ENCODE peak calls at places on chromosomes 3 and 15, in five cellular contexts. One of them, this sample, is unnamed.

GRCh38 chr3:126926684-126927404 is 56.1 kb upstream of the PLXNA1 start:
- DNase-seq in H9: no peak
- DNase-seq in naive thymus-derived CD8-positive, alpha-beta T cell: no peak
- DNase-seq in HS-27A: no peak
- DNase-seq in activated naive CD8-positive, alpha-beta T cell treated with anti-CD3 and anti-CD28 coated beads, Interleukin-2, amount 50 U/mL, for 24 hours: no peak
- DNase-seq in this sample: no peak

GRCh38 chr3:61564405-61565059 is 3.2 kb downstream of the PTPRG start:
- DNase-seq in H9: peak
- DNase-seq in naive thymus-derived CD8-positive, alpha-beta T cell: no peak
- DNase-seq in HS-27A: no peak
- DNase-seq in activated naive CD8-positive, alpha-beta T cell treated with anti-CD3 and anti-CD28 coated beads, Interleukin-2, amount 50 U/mL, for 24 hours: no peak
- DNase-seq in this sample: peak

GRCh38 chr15:58985443-58985842 is 2.0 kb upstream of the RNF111 start:
- DNase-seq in H9: peak
- DNase-seq in naive thymus-derived CD8-positive, alpha-beta T cell: no peak
- DNase-seq in HS-27A: no peak
- DNase-seq in activated naive CD8-positive, alpha-beta T cell treated with anti-CD3 and anti-CD28 coated beads, Interleukin-2, amount 50 U/mL, for 24 hours: no peak
- DNase-seq in this sample: no peak

GRCh38 chr15:52661909-52662308 is 17.3 kb downstream of the ATOSA start:
- DNase-seq in H9: no peak
- DNase-seq in naive thymus-derived CD8-positive, alpha-beta T cell: no peak
- DNase-seq in HS-27A: no peak
- DNase-seq in activated naive CD8-positive, alpha-beta T cell treated with anti-CD3 and anti-CD28 coated beads, Interleukin-2, amount 50 U/mL, for 24 hours: no peak
- DNase-seq in this sample: no peak

GRCh38 chr3:115436767-115437301 is 186.5 kb upstream of the GAP43 start:
- DNase-seq in H9: peak
- DNase-seq in naive thymus-derived CD8-positive, alpha-beta T cell: no peak
- DNase-seq in HS-27A: peak
- DNase-seq in activated naive CD8-positive, alpha-beta T cell treated with anti-CD3 and anti-CD28 coated beads, Interleukin-2, amount 50 U/mL, for 24 hours: no peak
- DNase-seq in this sample: peak

GRCh38 chr15:96359772-96360498 is 29.4 kb downstream of the NR2F2 start:
- DNase-seq in H9: peak
- DNase-seq in naive thymus-derived CD8-positive, alpha-beta T cell: no peak
- DNase-seq in HS-27A: no peak
- DNase-seq in activated naive CD8-positive, alpha-beta T cell treated with anti-CD3 and anti-CD28 coated beads, Interleukin-2, amount 50 U/mL, for 24 hours: no peak
- DNase-seq in this sample: no peak

GRCh38 chr3:58528629-58529028 is 8.4 kb downstream of the ACOX2 start:
- DNase-seq in H9: no peak
- DNase-seq in naive thymus-derived CD8-positive, alpha-beta T cell: no peak
- DNase-seq in HS-27A: no peak
- DNase-seq in activated naive CD8-positive, alpha-beta T cell treated with anti-CD3 and anti-CD28 coated beads, Interleukin-2, amount 50 U/mL, for 24 hours: no peak
- DNase-seq in this sample: no peak

GRCh38 chr3:127671523-127672428 is 976 bp upstream of the ABTB1 start:
- DNase-seq in H9: no peak
- DNase-seq in naive thymus-derived CD8-positive, alpha-beta T cell: peak
- DNase-seq in HS-27A: no peak
- DNase-seq in activated naive CD8-positive, alpha-beta T cell treated with anti-CD3 and anti-CD28 coated beads, Interleukin-2, amount 50 U/mL, for 24 hours: peak
- DNase-seq in this sample: peak

GRCh38 chr15:76200641-76201105 is 110.6 kb downstream of the ETFA start:
- DNase-seq in H9: no peak
- DNase-seq in naive thymus-derived CD8-positive, alpha-beta T cell: no peak
- DNase-seq in HS-27A: no peak
- DNase-seq in activated naive CD8-positive, alpha-beta T cell treated with anti-CD3 and anti-CD28 coated beads, Interleukin-2, amount 50 U/mL, for 24 hours: no peak
- DNase-seq in this sample: no peak

GRCh38 chr3:53936347-53936746 is 44.7 kb upstream of the SELENOK start:
- DNase-seq in H9: no peak
- DNase-seq in naive thymus-derived CD8-positive, alpha-beta T cell: no peak
- DNase-seq in HS-27A: no peak
- DNase-seq in activated naive CD8-positive, alpha-beta T cell treated with anti-CD3 and anti-CD28 coated beads, Interleukin-2, amount 50 U/mL, for 24 hours: no peak
- DNase-seq in this sample: no peak

GRCh38 chr15:26634319-26634718 is 138.5 kb downstream of the GABRB3 start:
- DNase-seq in H9: no peak
- DNase-seq in naive thymus-derived CD8-positive, alpha-beta T cell: no peak
- DNase-seq in HS-27A: no peak
- DNase-seq in activated naive CD8-positive, alpha-beta T cell treated with anti-CD3 and anti-CD28 coated beads, Interleukin-2, amount 50 U/mL, for 24 hours: no peak
- DNase-seq in this sample: no peak

GRCh38 chr3:128922804-128923459 is 43.5 kb downstream of the ACAD9 start:
- DNase-seq in H9: peak
- DNase-seq in naive thymus-derived CD8-positive, alpha-beta T cell: peak
- DNase-seq in HS-27A: no peak
- DNase-seq in activated naive CD8-positive, alpha-beta T cell treated with anti-CD3 and anti-CD28 coated beads, Interleukin-2, amount 50 U/mL, for 24 hours: peak
- DNase-seq in this sample: no peak

GRCh38 chr15:66306381-66306780 is 13.0 kb downstream of the DIS3L start:
- DNase-seq in H9: no peak
- DNase-seq in naive thymus-derived CD8-positive, alpha-beta T cell: no peak
- DNase-seq in HS-27A: no peak
- DNase-seq in activated naive CD8-positive, alpha-beta T cell treated with anti-CD3 and anti-CD28 coated beads, Interleukin-2, amount 50 U/mL, for 24 hours: no peak
- DNase-seq in this sample: no peak

GRCh38 chr3:43031490-43032216 is 52.5 kb downstream of the GASK1A start:
- DNase-seq in H9: no peak
- DNase-seq in naive thymus-derived CD8-positive, alpha-beta T cell: no peak
- DNase-seq in HS-27A: no peak
- DNase-seq in activated naive CD8-positive, alpha-beta T cell treated with anti-CD3 and anti-CD28 coated beads, Interleukin-2, amount 50 U/mL, for 24 hours: no peak
- DNase-seq in this sample: no peak

GRCh38 chr3:177334803-177335202 is 137.5 kb upstream of the TBL1XR1 start:
- DNase-seq in H9: no peak
- DNase-seq in naive thymus-derived CD8-positive, alpha-beta T cell: no peak
- DNase-seq in HS-27A: no peak
- DNase-seq in activated naive CD8-positive, alpha-beta T cell treated with anti-CD3 and anti-CD28 coated beads, Interleukin-2, amount 50 U/mL, for 24 hours: no peak
- DNase-seq in this sample: no peak

GRCh38 chr3:173711619-173712018 is 314.1 kb downstream of the NLGN1 start:
- DNase-seq in H9: no peak
- DNase-seq in naive thymus-derived CD8-positive, alpha-beta T cell: no peak
- DNase-seq in HS-27A: no peak
- DNase-seq in activated naive CD8-positive, alpha-beta T cell treated with anti-CD3 and anti-CD28 coated beads, Interleukin-2, amount 50 U/mL, for 24 hours: no peak
- DNase-seq in this sample: no peak

GRCh38 chr3:117628896-117629295 is 919.3 kb downstream of the TUSC7 start:
- DNase-seq in H9: no peak
- DNase-seq in naive thymus-derived CD8-positive, alpha-beta T cell: no peak
- DNase-seq in HS-27A: peak
- DNase-seq in activated naive CD8-positive, alpha-beta T cell treated with anti-CD3 and anti-CD28 coated beads, Interleukin-2, amount 50 U/mL, for 24 hours: no peak
- DNase-seq in this sample: no peak

GRCh38 chr3:126706631-126707030 is 2.6 kb downstream of the CHCHD6 start:
- DNase-seq in H9: no peak
- DNase-seq in naive thymus-derived CD8-positive, alpha-beta T cell: no peak
- DNase-seq in HS-27A: no peak
- DNase-seq in activated naive CD8-positive, alpha-beta T cell treated with anti-CD3 and anti-CD28 coated beads, Interleukin-2, amount 50 U/mL, for 24 hours: no peak
- DNase-seq in this sample: no peak

GRCh38 chr3:122576174-122576940 is 1.1 kb upstream of the PARP15 start:
- DNase-seq in H9: no peak
- DNase-seq in naive thymus-derived CD8-positive, alpha-beta T cell: no peak
- DNase-seq in HS-27A: no peak
- DNase-seq in activated naive CD8-positive, alpha-beta T cell treated with anti-CD3 and anti-CD28 coated beads, Interleukin-2, amount 50 U/mL, for 24 hours: peak
- DNase-seq in this sample: no peak

GRCh38 chr3:4835616-4836043 is 143.6 kb upstream of the BHLHE40 start:
- DNase-seq in H9: no peak
- DNase-seq in naive thymus-derived CD8-positive, alpha-beta T cell: no peak
- DNase-seq in HS-27A: no peak
- DNase-seq in activated naive CD8-positive, alpha-beta T cell treated with anti-CD3 and anti-CD28 coated beads, Interleukin-2, amount 50 U/mL, for 24 hours: no peak
- DNase-seq in this sample: no peak

GRCh38 chr15:44102675-44103254 is 92.3 kb downstream of the FRMD5 start:
- DNase-seq in H9: no peak
- DNase-seq in naive thymus-derived CD8-positive, alpha-beta T cell: no peak
- DNase-seq in HS-27A: peak
- DNase-seq in activated naive CD8-positive, alpha-beta T cell treated with anti-CD3 and anti-CD28 coated beads, Interleukin-2, amount 50 U/mL, for 24 hours: no peak
- DNase-seq in this sample: no peak

GRCh38 chr3:52226229-52226817 is 878 bp upstream of the TLR9 start:
- DNase-seq in H9: peak
- DNase-seq in naive thymus-derived CD8-positive, alpha-beta T cell: no peak
- DNase-seq in HS-27A: no peak
- DNase-seq in activated naive CD8-positive, alpha-beta T cell treated with anti-CD3 and anti-CD28 coated beads, Interleukin-2, amount 50 U/mL, for 24 hours: no peak
- DNase-seq in this sample: no peak

GRCh38 chr3:164250923-164251322 is 827.4 kb downstream of the SI start:
- DNase-seq in H9: no peak
- DNase-seq in naive thymus-derived CD8-positive, alpha-beta T cell: no peak
- DNase-seq in HS-27A: no peak
- DNase-seq in activated naive CD8-positive, alpha-beta T cell treated with anti-CD3 and anti-CD28 coated beads, Interleukin-2, amount 50 U/mL, for 24 hours: no peak
- DNase-seq in this sample: no peak

GRCh38 chr3:56064684-56065083 is 403.6 kb downstream of the ERC2 start:
- DNase-seq in H9: no peak
- DNase-seq in naive thymus-derived CD8-positive, alpha-beta T cell: no peak
- DNase-seq in HS-27A: no peak
- DNase-seq in activated naive CD8-positive, alpha-beta T cell treated with anti-CD3 and anti-CD28 coated beads, Interleukin-2, amount 50 U/mL, for 24 hours: no peak
- DNase-seq in this sample: no peak

GRCh38 chr15:92882697-92883642 is 17.2 kb upstream of the CHD2 start:
- DNase-seq in H9: no peak
- DNase-seq in naive thymus-derived CD8-positive, alpha-beta T cell: no peak
- DNase-seq in HS-27A: no peak
- DNase-seq in activated naive CD8-positive, alpha-beta T cell treated with anti-CD3 and anti-CD28 coated beads, Interleukin-2, amount 50 U/mL, for 24 hours: peak
- DNase-seq in this sample: peak

GRCh38 chr15:86834115-86834863 is 754.6 kb downstream of the AGBL1 start:
- DNase-seq in H9: no peak
- DNase-seq in naive thymus-derived CD8-positive, alpha-beta T cell: no peak
- DNase-seq in HS-27A: no peak
- DNase-seq in activated naive CD8-positive, alpha-beta T cell treated with anti-CD3 and anti-CD28 coated beads, Interleukin-2, amount 50 U/mL, for 24 hours: no peak
- DNase-seq in this sample: no peak

GRCh38 chr3:64195786-64196185 is 29.5 kb downstream of the PRICKLE2 start:
- DNase-seq in H9: no peak
- DNase-seq in naive thymus-derived CD8-positive, alpha-beta T cell: no peak
- DNase-seq in HS-27A: no peak
- DNase-seq in activated naive CD8-positive, alpha-beta T cell treated with anti-CD3 and anti-CD28 coated beads, Interleukin-2, amount 50 U/mL, for 24 hours: no peak
- DNase-seq in this sample: no peak

GRCh38 chr15:43168192-43169107 is 16.8 kb upstream of the CCNDBP1 start:
- DNase-seq in H9: no peak
- DNase-seq in naive thymus-derived CD8-positive, alpha-beta T cell: no peak
- DNase-seq in HS-27A: no peak
- DNase-seq in activated naive CD8-positive, alpha-beta T cell treated with anti-CD3 and anti-CD28 coated beads, Interleukin-2, amount 50 U/mL, for 24 hours: no peak
- DNase-seq in this sample: no peak

GRCh38 chr15:33871911-33872760 is 96.2 kb upstream of the CHRM5 start:
- DNase-seq in H9: no peak
- DNase-seq in naive thymus-derived CD8-positive, alpha-beta T cell: no peak
- DNase-seq in HS-27A: no peak
- DNase-seq in activated naive CD8-positive, alpha-beta T cell treated with anti-CD3 and anti-CD28 coated beads, Interleukin-2, amount 50 U/mL, for 24 hours: no peak
- DNase-seq in this sample: no peak

GRCh38 chr3:142445816-142446254 is 2.0 kb downstream of the XRN1 start:
- DNase-seq in H9: no peak
- DNase-seq in naive thymus-derived CD8-positive, alpha-beta T cell: no peak
- DNase-seq in HS-27A: no peak
- DNase-seq in activated naive CD8-positive, alpha-beta T cell treated with anti-CD3 and anti-CD28 coated beads, Interleukin-2, amount 50 U/mL, for 24 hours: peak
- DNase-seq in this sample: peak

GRCh38 chr3:168117853-168118313 is 22.2 kb upstream of the GOLIM4 start:
- DNase-seq in H9: no peak
- DNase-seq in naive thymus-derived CD8-positive, alpha-beta T cell: no peak
- DNase-seq in HS-27A: no peak
- DNase-seq in activated naive CD8-positive, alpha-beta T cell treated with anti-CD3 and anti-CD28 coated beads, Interleukin-2, amount 50 U/mL, for 24 hours: no peak
- DNase-seq in this sample: peak

GRCh38 chr15:57237676-57238075 is 138.6 kb upstream of the CGNL1 start:
- DNase-seq in H9: no peak
- DNase-seq in naive thymus-derived CD8-positive, alpha-beta T cell: no peak
- DNase-seq in HS-27A: no peak
- DNase-seq in activated naive CD8-positive, alpha-beta T cell treated with anti-CD3 and anti-CD28 coated beads, Interleukin-2, amount 50 U/mL, for 24 hours: no peak
- DNase-seq in this sample: no peak

GRCh38 chr15:73685981-73686380 is 1.8 kb downstream of the CD276 start:
- DNase-seq in H9: no peak
- DNase-seq in naive thymus-derived CD8-positive, alpha-beta T cell: no peak
- DNase-seq in HS-27A: no peak
- DNase-seq in activated naive CD8-positive, alpha-beta T cell treated with anti-CD3 and anti-CD28 coated beads, Interleukin-2, amount 50 U/mL, for 24 hours: no peak
- DNase-seq in this sample: no peak

GRCh38 chr3:133949438-133949837 is 53.8 kb upstream of the RAB6B start:
- DNase-seq in H9: peak
- DNase-seq in naive thymus-derived CD8-positive, alpha-beta T cell: no peak
- DNase-seq in HS-27A: no peak
- DNase-seq in activated naive CD8-positive, alpha-beta T cell treated with anti-CD3 and anti-CD28 coated beads, Interleukin-2, amount 50 U/mL, for 24 hours: no peak
- DNase-seq in this sample: no peak

GRCh38 chr3:114519415-114519814 is 225.6 kb downstream of the TIGIT start:
- DNase-seq in H9: peak
- DNase-seq in naive thymus-derived CD8-positive, alpha-beta T cell: no peak
- DNase-seq in HS-27A: no peak
- DNase-seq in activated naive CD8-positive, alpha-beta T cell treated with anti-CD3 and anti-CD28 coated beads, Interleukin-2, amount 50 U/mL, for 24 hours: no peak
- DNase-seq in this sample: peak

GRCh38 chr3:117252208-117252607 is 542.6 kb downstream of the TUSC7 start:
- DNase-seq in H9: no peak
- DNase-seq in naive thymus-derived CD8-positive, alpha-beta T cell: no peak
- DNase-seq in HS-27A: peak
- DNase-seq in activated naive CD8-positive, alpha-beta T cell treated with anti-CD3 and anti-CD28 coated beads, Interleukin-2, amount 50 U/mL, for 24 hours: no peak
- DNase-seq in this sample: no peak

GRCh38 chr3:196073188-196073838 is 8.6 kb downstream of the TFRC start:
- DNase-seq in H9: peak
- DNase-seq in naive thymus-derived CD8-positive, alpha-beta T cell: peak
- DNase-seq in HS-27A: no peak
- DNase-seq in activated naive CD8-positive, alpha-beta T cell treated with anti-CD3 and anti-CD28 coated beads, Interleukin-2, amount 50 U/mL, for 24 hours: peak
- DNase-seq in this sample: peak

GRCh38 chr3:14290631-14291385 is 111.6 kb upstream of the SLC6A6 start:
- DNase-seq in H9: no peak
- DNase-seq in naive thymus-derived CD8-positive, alpha-beta T cell: no peak
- DNase-seq in HS-27A: no peak
- DNase-seq in activated naive CD8-positive, alpha-beta T cell treated with anti-CD3 and anti-CD28 coated beads, Interleukin-2, amount 50 U/mL, for 24 hours: no peak
- DNase-seq in this sample: no peak

GRCh38 chr3:183699238-183699947 is 1.8 kb downstream of the YEATS2 start:
- DNase-seq in H9: no peak
- DNase-seq in naive thymus-derived CD8-positive, alpha-beta T cell: no peak
- DNase-seq in HS-27A: no peak
- DNase-seq in activated naive CD8-positive, alpha-beta T cell treated with anti-CD3 and anti-CD28 coated beads, Interleukin-2, amount 50 U/mL, for 24 hours: no peak
- DNase-seq in this sample: no peak